ENCODE peak calls at places on chromosomes 6 and 20, in ten cellular contexts. H, X, E, C, S, A, O, Z, K and V are unnamed samples.

GRCh38 chr20:4341804-4342560 is 326.6 kb upstream of the RNF24 start:
- DNase-seq in X (peak), A (peak), Z (no peak), S (peak), H (peak), O (no peak), K (no peak), C (no peak), E (peak), V (peak)

GRCh38 chr6:30913721-30914075 is 340 bp upstream of the VARS2 start:
- DNase-seq in Z (no peak), E (no peak), S (no peak), O (no peak), C (no peak), H (no peak), X (no peak), A (no peak), K (no peak), V (no peak)

GRCh38 chr20:555933-556332 is 12.3 kb upstream of the CSNK2A1 start:
- DNase-seq in C (no peak), A (no peak), K (no peak), X (peak), E (peak), H (no peak), Z (no peak), O (no peak), S (peak), V (peak)

GRCh38 chr6:139433647-139434419 is 59.4 kb upstream of the CITED2 start:
- DNase-seq in K (no peak), Z (peak), E (peak), C (no peak), S (no peak), A (peak), O (no peak), H (no peak), X (peak), V (no peak)

GRCh38 chr6:32741203-32741960 is at the start of gene HLA-DQA2:
- DNase-seq in A (no peak), Z (no peak), E (no peak), X (no peak), C (no peak), K (no peak), H (no peak), O (no peak), S (no peak), V (peak)

GRCh38 chr6:93104195-93104817 is 315.1 kb downstream of the EPHA7 start:
- DNase-seq in K (no peak), S (peak), C (no peak), H (no peak), X (no peak), E (no peak), O (no peak), A (no peak), Z (no peak), V (peak)

GRCh38 chr6:37244430-37245310 is 12.9 kb upstream of the TBC1D22B start:
- DNase-seq in Z (no peak), K (no peak), S (no peak), H (peak), A (peak), X (peak), E (peak), C (no peak), O (no peak), V (peak)

GRCh38 chr6:135211306-135211702 is 30.2 kb downstream of the MYB start:
- DNase-seq in C (no peak), S (no peak), K (no peak), E (no peak), Z (no peak), X (no peak), H (no peak), O (no peak), A (no peak), V (no peak)

GRCh38 chr6:85594197-85594930 is 706 bp upstream of the SNX14 start:
- DNase-seq in A (no peak), O (peak), Z (peak), H (no peak), S (peak), K (no peak), X (peak), E (no peak), C (no peak), V (peak)

GRCh38 chr20:3784863-3785239 is 1.7 kb downstream of the CENPB start:
- DNase-seq in K (peak), A (no peak), C (no peak), X (no peak), Z (no peak), S (no peak), H (no peak), O (no peak), E (no peak), V (no peak)

GRCh38 chr6:134868812-134869211 is 81.1 kb downstream of the ALDH8A1 start:
- DNase-seq in O (no peak), S (no peak), Z (no peak), H (no peak), A (no peak), X (no peak), K (no peak), E (no peak), C (no peak), V (no peak)

GRCh38 chr20:51276331-51276730 is 253.4 kb upstream of the KCNG1 start:
- DNase-seq in K (no peak), E (no peak), H (no peak), A (no peak), C (no peak), O (no peak), X (no peak), Z (no peak), S (no peak), V (no peak)

GRCh38 chr6:167140589-167141474 is 16.9 kb downstream of the GPR31 start:
- DNase-seq in C (no peak), Z (no peak), O (no peak), X (no peak), H (no peak), E (no peak), A (no peak), K (no peak), S (no peak), V (peak)

GRCh38 chr6:159184559-159184958 is 15.4 kb downstream of the FNDC1 start:
- DNase-seq in A (no peak), E (peak), C (no peak), S (no peak), X (peak), H (no peak), O (no peak), Z (no peak), K (no peak), V (no peak)

GRCh38 chr20:40778894-40779496 is 90.0 kb upstream of the MAFB start:
- DNase-seq in H (no peak), O (no peak), Z (peak), C (no peak), X (no peak), E (no peak), K (no peak), S (no peak), A (no peak), V (no peak)

GRCh38 chr6:34015576-34015975 is 130.3 kb downstream of the GRM4 start:
- DNase-seq in O (no peak), Z (no peak), K (no peak), S (no peak), E (no peak), C (no peak), A (no peak), H (no peak), X (peak), V (peak)

GRCh38 chr6:161434921-161435411 is 161.1 kb upstream of the AGPAT4 start:
- DNase-seq in H (peak), E (peak), K (no peak), A (no peak), X (peak), O (no peak), S (peak), Z (no peak), C (no peak), V (peak)

GRCh38 chr6:17865798-17866725 is 121.4 kb downstream of the KIF13A start:
- DNase-seq in S (no peak), O (no peak), X (peak), H (peak), K (no peak), A (peak), Z (no peak), E (peak), C (no peak), V (peak)

GRCh38 chr6:149565539-149566371 is 420 bp upstream of the GINM1 start:
- DNase-seq in Z (peak), S (peak), A (peak), O (peak), C (peak), X (peak), H (peak), K (peak), E (peak), V (peak)

GRCh38 chr20:63453029-63453523 is 19.4 kb downstream of the KCNQ2 start:
- DNase-seq in H (no peak), E (no peak), A (no peak), K (no peak), C (no peak), O (no peak), Z (peak), S (no peak), X (no peak), V (no peak)

GRCh38 chr6:37625591-37626374 is 71.9 kb downstream of the MDGA1 start:
- DNase-seq in C (no peak), Z (no peak), H (no peak), A (no peak), E (no peak), K (no peak), O (no peak), X (no peak), S (no peak), V (no peak)

GRCh38 chr6:106555767-106556166 is 73.5 kb downstream of the RTN4IP1 start:
- DNase-seq in E (no peak), X (no peak), Z (no peak), O (no peak), H (no peak), K (no peak), A (no peak), C (no peak), S (no peak), V (no peak)

GRCh38 chr20:17898548-17898994 is 70.0 kb downstream of the SNX5 start:
- DNase-seq in O (peak), Z (peak), H (peak), S (peak), X (peak), K (peak), A (peak), E (peak), C (peak), V (peak)

GRCh38 chr6:43834528-43835145 is 64.6 kb downstream of the VEGFA start:
- DNase-seq in E (no peak), K (no peak), O (no peak), C (no peak), Z (no peak), S (no peak), A (no peak), H (no peak), X (no peak), V (no peak)

GRCh38 chr20:56722042-56722441 is 92.9 kb downstream of the TFAP2C start:
- DNase-seq in A (no peak), X (no peak), S (no peak), E (no peak), H (no peak), K (no peak), Z (peak), O (no peak), C (no peak), V (no peak)

GRCh38 chr6:62978920-62979319 is 232.3 kb upstream of the FKBP1C start:
- DNase-seq in H (no peak), K (no peak), O (no peak), C (no peak), Z (no peak), A (no peak), E (no peak), X (no peak), S (no peak), V (no peak)

GRCh38 chr20:49411221-49411925 is 71.1 kb downstream of the KCNB1 start:
- DNase-seq in S (no peak), A (no peak), O (no peak), K (no peak), C (no peak), H (no peak), Z (no peak), X (no peak), E (peak), V (no peak)

GRCh38 chr6:11341867-11342266 is 109.4 kb upstream of the NEDD9 start:
- DNase-seq in X (peak), C (no peak), E (peak), H (no peak), Z (no peak), A (no peak), K (no peak), O (no peak), S (no peak), V (peak)

GRCh38 chr6:49666930-49667369 is 30.3 kb upstream of the RHAG start:
- DNase-seq in H (no peak), Z (no peak), O (no peak), K (no peak), S (no peak), X (no peak), E (no peak), C (no peak), A (no peak), V (no peak)

GRCh38 chr6:17884501-17885039 is 102.9 kb downstream of the KIF13A start:
- DNase-seq in X (peak), C (no peak), O (no peak), E (no peak), Z (peak), S (no peak), K (no peak), A (no peak), H (no peak), V (no peak)

GRCh38 chr6:3752538-3753227 is 1.2 kb upstream of the PXDC1 start:
- DNase-seq in O (no peak), C (no peak), Z (no peak), S (no peak), E (no peak), X (no peak), K (no peak), A (no peak), H (no peak), V (no peak)

GRCh38 chr6:6631526-6632276 is 43.2 kb downstream of the LY86 start:
- DNase-seq in S (no peak), O (no peak), H (no peak), K (no peak), Z (no peak), X (peak), E (peak), C (no peak), A (no peak), V (peak)

GRCh38 chr6:142784344-142784743 is 160.6 kb downstream of the HIVEP2 start:
- DNase-seq in H (no peak), E (no peak), C (no peak), O (no peak), A (no peak), K (no peak), S (no peak), Z (peak), X (no peak), V (peak)

GRCh38 chr6:123091091-123091895 is 95.3 kb downstream of the CLVS2 start:
- DNase-seq in K (no peak), H (no peak), S (no peak), A (peak), C (no peak), E (peak), X (peak), Z (no peak), O (no peak), V (peak)

GRCh38 chr6:56381852-56382251 is 134.5 kb upstream of the COL21A1 start:
- DNase-seq in Z (no peak), E (peak), A (peak), S (peak), K (no peak), H (no peak), X (no peak), C (no peak), O (no peak), V (no peak)

GRCh38 chr6:69729870-69730449 is 66.8 kb downstream of the LMBRD1 start:
- DNase-seq in S (no peak), E (peak), Z (peak), A (peak), O (no peak), H (no peak), X (peak), K (no peak), C (no peak), V (peak)

GRCh38 chr6:30238178-30238795 is 25.1 kb upstream of the TRIM26 start:
- DNase-seq in A (no peak), S (no peak), H (no peak), Z (peak), K (no peak), C (no peak), X (peak), O (no peak), E (peak), V (peak)